ENCODE peak calls at places on chromosomes 6 and 20, in four cellular contexts. W is breast epithelium; H is suprapubic skin; D is CD8-positive, alpha-beta T cell. Y is an unnamed sample.

GRCh38 chr20:23442436-23442835 is 3.0 kb downstream of the CSTL1 start:
- DNase-seq in H (no peak), W (no peak), D (no peak), Y (no peak)

GRCh38 chr6:163725008-163725941 is 310.8 kb downstream of the QKI start:
- DNase-seq in W (no peak), H (no peak), D (no peak), Y (no peak)

GRCh38 chr20:3744806-3745685 is 12.6 kb downstream of the HSPA12B start:
- DNase-seq in D (peak; percentile 50), H (no peak), W (no peak), Y (no peak)

GRCh38 chr6:144776031-144776819 is 491.1 kb downstream of the UTRN start:
- DNase-seq in D (no peak), W (no peak), H (no peak), Y (no peak)

GRCh38 chr6:33211666-33212422 is 3.5 kb downstream of the RING1 start:
- DNase-seq in D (no peak), W (no peak), H (no peak), Y (no peak)

GRCh38 chr6:8014947-8015346 is 49.2 kb downstream of the BLOC1S5 start:
- DNase-seq in W (no peak), H (no peak), D (no peak), Y (no peak)

GRCh38 chr6:90370493-90370959 is 73.9 kb upstream of the BACH2 start:
- DNase-seq in D (no peak), H (no peak), W (no peak), Y (no peak)

GRCh38 chr20:420721-421574 is 12.8 kb downstream of the RBCK1 start:
- DNase-seq in H (no peak), W (no peak), D (no peak), Y (no peak)

GRCh38 chr6:124463271-124463670 is 499.0 kb upstream of the RNF217 start:
- DNase-seq in H (no peak), D (no peak), W (no peak), Y (no peak)

GRCh38 chr6:106087548-106088325 is 1.6 kb downstream of the PRDM1 start:
- DNase-seq in W (no peak), D (no peak), H (no peak), Y (no peak)

GRCh38 chr6:16511723-16512584 is 249.3 kb downstream of the ATXN1 start:
- DNase-seq in W (no peak), H (no peak), D (peak; percentile 9), Y (no peak)

GRCh38 chr20:18783385-18783959 is 30.1 kb upstream of the SCP2D1 start:
- DNase-seq in W (no peak), D (no peak), H (no peak), Y (no peak)

GRCh38 chr6:1832844-1833787 is 223.4 kb downstream of the FOXC1 start:
- DNase-seq in W (no peak), H (no peak), D (no peak), Y (no peak)

GRCh38 chr6:90230547-90231240 is 65.9 kb downstream of the BACH2 start:
- DNase-seq in D (no peak), W (no peak), H (no peak), Y (no peak)

GRCh38 chr6:15143540-15143939 is 102.3 kb upstream of the JARID2 start:
- DNase-seq in D (no peak), W (no peak), H (no peak), Y (no peak)

GRCh38 chr6:29831776-29832175 is 4.2 kb downstream of the HLA-G start:
- DNase-seq in W (no peak), H (no peak), D (no peak), Y (no peak)

GRCh38 chr20:20267685-20268429 is 100.0 kb upstream of the INSM1 start:
- DNase-seq in W (no peak), H (no peak), D (no peak), Y (no peak)

GRCh38 chr20:11850901-11851300 is 66.8 kb upstream of the BTBD3 start:
- DNase-seq in W (peak; percentile 26), D (no peak), H (no peak), Y (no peak)

GRCh38 chr6:166877349-166877748 is 79.0 kb downstream of the RNASET2 start:
- DNase-seq in H (no peak), W (no peak), D (no peak), Y (no peak)

GRCh38 chr6:46395530-46395929 is 95.7 kb downstream of the RCAN2 start:
- DNase-seq in W (no peak), D (no peak), H (no peak), Y (no peak)

GRCh38 chr6:46392294-46392693 is 99.0 kb downstream of the RCAN2 start:
- DNase-seq in H (no peak), W (no peak), D (no peak), Y (no peak)

GRCh38 chr6:46393161-46393939 is 97.9 kb downstream of the RCAN2 start:
- DNase-seq in W (no peak), H (no peak), D (no peak), Y (no peak)

GRCh38 chr6:46390153-46390876 is 100.9 kb downstream of the RCAN2 start:
- DNase-seq in D (no peak), W (no peak), H (no peak), Y (no peak)

DNA sequence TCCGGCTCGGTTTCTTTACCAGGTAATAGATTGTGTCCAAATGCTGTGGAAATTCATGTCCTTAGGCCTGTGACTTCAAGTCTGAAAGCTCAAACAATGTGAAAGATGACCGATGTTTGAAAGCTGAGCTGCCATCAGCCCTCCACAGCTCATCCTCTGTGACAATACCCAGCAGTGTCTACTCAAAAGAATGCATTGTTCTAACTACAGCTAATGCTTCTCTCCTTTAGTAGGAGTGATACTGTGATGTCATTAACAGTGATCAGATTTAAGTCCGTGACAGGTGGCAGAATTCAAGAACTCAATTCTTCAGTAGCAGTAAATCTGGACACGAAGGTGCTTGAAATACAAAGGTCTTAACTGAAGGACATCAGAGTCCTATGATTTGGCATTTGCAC is 97.3 kb downstream of the RCAN2 start:
- DNase-seq in H (no peak), D (no peak), W (no peak), Y (no peak)
- H3K27ac ChIP-seq in H (no peak overlapping the region), D (no peak overlapping the region), W (no peak overlapping the region), Y (peak overlapping the region; percentile 88)

DNA sequence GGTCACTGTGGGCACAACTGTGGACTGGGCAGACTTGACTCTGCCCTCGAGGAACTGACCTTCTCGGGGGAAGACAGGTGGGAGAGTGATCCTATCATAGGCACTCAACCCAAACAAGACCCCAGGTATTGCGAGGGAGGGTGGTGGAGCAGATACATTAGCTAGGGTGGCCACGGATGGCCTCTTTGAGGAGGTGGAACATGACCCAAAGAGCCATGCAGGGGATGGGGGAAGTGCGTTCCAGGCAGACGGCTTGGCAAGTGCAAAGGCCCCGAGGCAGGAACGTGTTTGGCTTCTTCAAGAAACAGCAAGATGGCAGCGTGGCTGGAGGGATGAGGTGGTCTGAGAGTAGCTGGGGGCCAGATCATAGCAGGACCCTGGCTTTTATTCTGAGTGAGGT is 167.6 kb downstream of the NFATC2 start:
- DNase-seq in H (no peak), D (no peak), W (no peak), Y (no peak)
- H3K27ac ChIP-seq in H (no peak overlapping the region), D (no peak overlapping the region), W (no peak overlapping the region), Y (no peak overlapping the region)

DNA sequence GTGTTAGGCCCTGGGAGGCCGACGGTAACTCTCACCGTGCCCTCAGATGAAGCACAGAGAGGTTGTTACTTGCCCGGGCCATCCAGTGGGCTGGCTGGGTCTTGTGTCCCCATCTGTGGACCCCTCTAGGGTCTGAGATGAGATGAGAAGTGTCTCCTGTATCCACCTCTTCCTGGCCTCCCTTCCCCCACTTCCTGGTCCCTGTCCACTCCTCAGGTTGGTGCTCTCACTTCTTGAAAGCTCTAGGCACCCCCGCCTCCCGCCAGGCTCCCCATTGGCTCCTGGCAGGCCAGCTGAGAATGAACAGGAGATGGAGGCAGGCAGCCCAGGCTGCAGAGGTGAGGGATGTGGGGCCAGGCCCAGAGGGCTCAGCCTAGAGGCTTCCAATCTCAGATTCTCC is 1.5 kb downstream of the MMP24OS start:
- DNase-seq in H (no peak), D (no peak), W (no peak), Y (no peak)
- H3K27ac ChIP-seq in H (no peak overlapping the region), D (peak overlapping the region; percentile 92), W (peak overlapping the region; percentile 100), Y (peak overlapping the region; percentile 88)

GRCh38 chr6:3348821-3349220 is 90.1 kb downstream of the PSMG4 start:
- DNase-seq in H (no peak), W (no peak), D (no peak), Y (no peak)
- H3K27ac ChIP-seq in H (no peak overlapping the region), W (no peak overlapping the region), D (no peak overlapping the region), Y (no peak overlapping the region)

GRCh38 chr6:143642403-143642802 is 35.4 kb upstream of the PHACTR2 start:
- DNase-seq in H (no peak), W (no peak), D (no peak), Y (no peak)
- H3K27ac ChIP-seq in H (no peak overlapping the region), W (no peak overlapping the region), D (no peak overlapping the region), Y (no peak overlapping the region)

GRCh38 chr20:31673435-31673834 is 35.7 kb downstream of the COX4I2 start:
- DNase-seq in D (no peak), W (no peak), H (no peak), Y (no peak)

GRCh38 chr20:31675828-31676533 is 38.3 kb downstream of the COX4I2 start:
- DNase-seq in D (peak; percentile 6), W (no peak), H (no peak), Y (no peak)

GRCh38 chr20:31676534-31677030 is 38.9 kb downstream of the COX4I2 start:
- DNase-seq in W (no peak), H (no peak), D (no peak), Y (no peak)

GRCh38 chr20:31674895-31675827 is 37.4 kb downstream of the COX4I2 start:
- DNase-seq in H (no peak), W (peak; percentile 50), D (peak; percentile 6), Y (peak; percentile 45)

DNA sequence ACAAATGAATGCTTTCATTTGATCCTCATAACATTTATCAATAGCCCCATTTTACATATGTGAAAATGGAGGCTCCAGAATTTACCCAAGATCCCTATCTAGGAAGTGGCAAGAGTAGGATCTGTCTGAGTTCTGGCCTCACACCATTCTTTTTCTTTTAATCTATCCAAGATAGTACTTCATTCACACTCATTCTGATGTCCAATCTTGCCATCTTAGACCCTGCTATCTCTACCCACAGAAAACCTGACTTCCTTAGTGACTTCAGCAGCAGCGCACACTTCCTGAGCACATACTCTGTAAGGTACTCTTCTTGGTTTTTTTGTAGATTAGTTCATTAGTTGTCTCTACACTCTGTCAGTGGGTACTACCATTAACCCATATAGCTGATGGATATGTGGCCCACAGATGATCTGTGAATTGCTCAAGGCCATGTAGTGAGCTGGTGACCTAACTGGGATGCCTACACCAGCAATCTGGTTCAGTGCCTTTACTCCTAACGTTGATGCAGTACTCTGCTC is 36.3 kb downstream of the COX4I2 start:
- DNase-seq in H (no peak), W (no peak), D (no peak), Y (no peak)
- H3K27ac ChIP-seq in H (peak overlapping the region; percentile 78), W (peak overlapping the region; percentile 91), D (peak overlapping the region; percentile 64), Y (peak overlapping the region; percentile 99)

GRCh38 chr20:63635431-63636141 is 8.7 kb upstream of the GMEB2 start:
- DNase-seq in W (no peak), D (peak; percentile 59), H (no peak), Y (no peak)
- H3K27ac ChIP-seq in W (peak overlapping the region; percentile 38), D (peak overlapping the region; percentile 91), H (no peak overlapping the region), Y (no peak overlapping the region)